ENCODE peak calls at places on chromosomes 3 and 15, in five cellular contexts. O is uterus, F is left ventricle myocardium inferior, X is HCT116, H is A673. G is an unnamed sample.
A peak's percentile ranks its signal among the peaks of the same experiment; 100 is the strongest.

GRCh38 chr3:138938056-138938876 is 8.7 kb downstream of the FOXL2 start:
- DNase-seq in O (no peak), F (no peak), X (no peak), H (no peak), G (no peak)

GRCh38 chr3:118955914-118956556 is 78.6 kb downstream of the IGSF11 start:
- DNase-seq in O (no peak), F (no peak), X (no peak), H (no peak), G (no peak)

GRCh38 chr15:38553071-38553470 is 11.5 kb downstream of the RASGRP1 start:
- DNase-seq in O (no peak), F (no peak), X (no peak), H (no peak), G (no peak)

GRCh38 chr15:49852756-49853155 is 231.9 kb downstream of the DTWD1 start:
- DNase-seq in O (no peak), F (no peak), X (no peak), H (no peak), G (peak; percentile 33)

GRCh38 chr3:76310661-76311060 is 525.3 kb upstream of the ZNF717 start:
- DNase-seq in O (no peak), F (no peak), X (no peak), H (no peak), G (no peak)

GRCh38 chr15:68900032-68900431 is 30.3 kb upstream of the SPESP1 start:
- DNase-seq in O (no peak), F (no peak), X (no peak), H (no peak), G (no peak)

GRCh38 chr3:1103525-1103924 is 10.7 kb downstream of the CNTN6 start:
- DNase-seq in O (no peak), F (no peak), X (no peak), H (peak; percentile 17), G (no peak)

GRCh38 chr3:8986741-8987672 is 23.7 kb upstream of the RAD18 start:
- DNase-seq in O (no peak), F (no peak), X (no peak), H (no peak), G (no peak)

GRCh38 chr3:160125188-160125587 is 100.0 kb upstream of the C3orf80 start:
- DNase-seq in O (no peak), F (no peak), X (no peak), H (peak; percentile 89), G (peak; percentile 55)

DNA sequence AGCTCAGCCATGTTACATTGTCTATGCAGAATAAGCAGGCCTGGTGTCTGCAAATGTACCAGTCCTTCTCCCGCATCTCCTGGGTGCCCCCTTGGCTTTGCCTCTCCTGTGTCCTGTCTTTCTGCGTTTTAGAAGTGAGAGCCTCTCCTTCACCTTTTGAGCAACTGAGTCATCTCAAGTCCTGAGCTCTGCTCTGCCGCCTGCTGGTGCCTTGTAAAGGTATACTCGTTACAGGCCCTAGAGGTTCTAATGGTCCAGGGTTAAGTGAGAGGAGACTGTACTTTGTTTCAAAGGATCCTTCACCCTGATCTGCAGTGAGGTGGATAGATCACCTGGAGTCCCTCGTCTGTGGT is 12.6 kb downstream of the GHRL start:
- DNase-seq in O (no peak), F (no peak), X (no peak), H (no peak), G (no peak)
- TF ChIP-seq CTCF in O (no peak), F (no peak), X (peak; percentile 33), H (no peak), G (peak; percentile 8)

DNA sequence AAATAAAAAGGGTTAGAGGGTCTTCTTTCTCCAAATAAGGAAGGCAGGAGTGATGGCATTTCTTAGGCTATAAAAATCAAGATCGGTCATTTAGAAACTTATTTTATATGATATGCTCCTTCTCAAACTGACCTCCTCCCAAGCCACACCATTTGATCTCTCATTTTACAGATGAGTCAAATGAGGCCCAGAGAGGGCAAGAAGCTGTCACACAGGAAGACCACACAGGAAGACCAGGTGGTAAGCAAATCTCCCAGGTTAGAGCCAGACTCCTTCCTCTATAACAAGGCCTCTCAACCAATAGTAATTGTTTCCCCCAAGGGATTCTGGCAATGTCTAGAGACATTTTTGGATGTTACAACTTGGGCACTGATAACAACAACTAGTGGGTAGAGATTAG is 13.8 kb downstream of the TLE3 start:
- DNase-seq in O (no peak), F (no peak), X (no peak), H (no peak), G (no peak)
- H3K4me3 ChIP-seq in O (no peak overlapping the region), F (no peak overlapping the region), X (no peak overlapping the region), H (no peak overlapping the region), G (no peak overlapping the region)

DNA sequence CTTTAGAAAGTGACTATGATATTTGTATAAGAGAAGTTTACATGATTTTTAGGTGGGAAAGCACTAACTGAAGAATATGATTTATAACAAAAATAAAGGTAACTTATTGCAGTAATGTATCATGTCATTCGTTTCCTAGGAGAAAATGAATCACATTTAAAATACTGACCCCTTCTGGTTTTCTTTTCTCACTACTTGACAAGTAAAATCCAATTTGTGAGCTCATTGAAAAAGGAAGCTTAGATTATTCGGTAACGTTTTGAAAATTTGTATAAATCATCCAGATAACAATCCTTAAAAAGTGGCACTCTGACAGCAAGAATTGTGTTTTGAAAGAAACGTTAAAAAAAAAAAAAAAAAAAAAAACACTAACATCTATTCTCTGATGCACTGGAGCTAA is 39.0 kb downstream of the NSUN3 start:
- DNase-seq in O (no peak), F (no peak), X (peak; percentile 3), H (peak; percentile 34), G (peak; percentile 33)
- TF ChIP-seq CTCF in O (no peak), F (no peak), X (peak; percentile 44), H (peak; percentile 42), G (peak; percentile 20)

DNA sequence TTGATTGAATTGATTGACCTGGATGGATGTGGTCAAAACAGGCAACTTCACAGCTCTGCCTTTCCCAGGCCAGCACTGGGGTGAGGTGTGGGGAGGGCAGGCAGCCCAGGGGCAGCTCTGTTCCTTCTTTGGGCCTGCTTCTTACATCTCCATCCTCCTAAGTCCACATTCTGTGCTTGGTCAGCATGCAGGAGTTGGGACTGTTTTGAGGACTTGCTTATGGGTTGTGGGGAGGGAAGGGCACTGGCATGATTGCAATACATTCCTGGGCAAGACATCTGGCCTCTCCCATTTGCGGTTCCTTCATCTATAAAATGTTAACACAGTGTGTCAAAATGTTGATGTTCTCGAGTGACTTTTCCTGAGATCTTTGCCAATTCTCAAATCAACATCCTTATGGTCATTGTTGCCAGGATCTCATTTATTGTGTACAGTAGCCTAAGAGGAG is 84.1 kb downstream of the ST6GAL1 start:
- DNase-seq in O (no peak), F (no peak), X (no peak), H (no peak), G (peak; percentile 51)
- H3K4me3 ChIP-seq in O (no peak overlapping the region), F (no peak overlapping the region), X (no peak overlapping the region), H (no peak overlapping the region), G (no peak overlapping the region)

GRCh38 chr3:127556565-127556964 is 34.0 kb downstream of the TPRA1 start:
- DNase-seq in O (no peak), F (no peak), X (no peak), H (no peak), G (no peak)
- TF ChIP-seq CTCF in O (no peak), F (no peak), X (peak; percentile 56), H (peak; percentile 15), G (peak; percentile 3)

DNA sequence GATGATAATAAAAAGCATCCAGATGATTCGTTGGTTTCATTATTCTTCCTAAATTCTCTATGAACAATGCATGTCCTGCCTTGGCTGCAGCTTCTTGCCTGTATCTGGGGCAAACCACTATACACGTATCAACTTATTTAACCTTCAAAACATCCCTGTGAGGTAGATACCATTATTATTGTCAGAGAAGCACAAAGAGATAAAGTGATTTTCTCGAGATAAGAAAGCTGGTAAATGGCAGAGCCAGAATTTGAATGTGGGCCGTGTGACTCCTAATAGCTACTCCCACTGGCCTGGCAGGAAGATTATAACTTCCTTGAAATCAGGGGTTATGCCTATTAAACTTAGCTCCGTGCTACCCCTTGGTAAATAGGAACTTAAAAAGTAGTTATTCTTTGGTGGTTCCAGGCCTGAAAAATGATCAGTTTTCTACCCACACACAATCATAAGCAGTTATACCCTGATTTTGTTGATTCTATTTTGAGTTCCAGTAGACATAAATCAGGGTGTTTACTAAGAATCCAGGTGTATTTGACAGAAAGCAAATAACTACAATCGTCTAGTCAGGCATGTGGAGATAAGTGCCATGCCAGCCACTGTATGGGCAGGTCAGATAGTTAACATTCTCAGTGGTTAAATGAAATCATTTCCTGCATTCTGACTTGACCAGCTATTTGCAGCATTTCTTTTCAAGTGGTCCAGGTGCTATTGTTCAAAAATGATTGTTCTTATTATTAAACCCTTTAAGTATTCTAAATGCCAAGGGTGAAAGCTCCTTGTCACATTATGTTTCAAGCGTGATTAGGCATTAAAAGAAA is 99.2 kb upstream of the LRRN1 start:
- DNase-seq in O (no peak), F (no peak), X (no peak), H (no peak), G (no peak)
- H3K4me3 ChIP-seq in O (no peak overlapping the region), F (no peak overlapping the region), X (no peak overlapping the region), H (no peak overlapping the region), G (no peak overlapping the region)

GRCh38 chr15:55827965-55828364 is 85.0 kb upstream of the PRTG start:
- DNase-seq in O (no peak), F (no peak), X (no peak), H (no peak), G (no peak)
- TF ChIP-seq CTCF in O (no peak), F (no peak), X (no peak), H (no peak), G (no peak)

DNA sequence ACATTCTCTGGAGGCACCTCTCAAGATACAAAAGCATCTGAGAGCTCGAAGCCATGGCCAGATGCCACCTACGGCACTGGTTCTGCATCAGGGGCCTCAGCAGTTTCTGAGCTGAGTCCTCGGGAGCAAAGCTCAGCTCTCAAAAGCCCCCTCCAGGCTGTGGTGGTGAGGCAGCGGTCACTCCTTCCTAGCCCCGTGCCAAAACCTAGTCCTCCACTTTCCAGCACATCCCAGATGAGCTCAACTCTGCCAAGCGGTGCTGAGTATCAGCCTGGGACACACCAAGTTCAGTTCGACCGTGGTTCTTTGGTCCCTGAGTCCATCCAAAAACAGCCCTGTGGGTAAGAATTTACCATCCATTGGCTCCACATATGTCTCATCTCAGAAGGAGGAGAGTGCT is 79.3 kb upstream of the STT3B start:
- DNase-seq in O (no peak), F (no peak), X (no peak), H (no peak), G (no peak)
- H3K4me3 ChIP-seq in O (no peak overlapping the region), F (no peak overlapping the region), X (no peak overlapping the region), H (no peak overlapping the region), G (no peak overlapping the region)

GRCh38 chr15:65834603-65835282 is 34.5 kb upstream of the RAB11A start:
- DNase-seq in O (no peak), F (no peak), X (no peak), H (no peak), G (no peak)

GRCh38 chr15:65833501-65834220 is 35.6 kb upstream of the RAB11A start:
- DNase-seq in O (no peak), F (no peak), X (no peak), H (peak; percentile 37), G (no peak)

GRCh38 chr15:65835452-65835851 is 33.8 kb upstream of the RAB11A start:
- DNase-seq in O (no peak), F (no peak), X (no peak), H (no peak), G (no peak)

GRCh38 chr15:65829150-65829764 is 37.2 kb upstream of the DENND4A start:
- DNase-seq in O (no peak), F (no peak), X (peak; percentile 38), H (peak; percentile 17), G (peak; percentile 56)

GRCh38 chr15:65832549-65833364 is 36.5 kb upstream of the RAB11A start:
- DNase-seq in O (peak; percentile 84), F (peak; percentile 74), X (peak; percentile 83), H (peak; percentile 98), G (peak; percentile 95)
- TF ChIP-seq CTCF in O (peak; percentile 26), F (no peak), X (no peak), H (peak; percentile 6), G (peak; percentile 24)

G was measured in fibroblast of pulmonary artery.